ENCODE peak calls at places on chromosome 12, in nine cellular contexts. N is body of pancreas; Q is dorsolateral prefrontal cortex; X is esophagus squamous epithelium; I is CD4-positive, alpha-beta T cell; S is left lung; C is astrocyte; U is pancreas; Y is hepatocyte. W is an unnamed sample.

GRCh38 chr12:111806304-111806703 is 35.7 kb upstream of the MAPKAPK5 start:
- DNase-seq in C (no peak), U (no peak), I (no peak), X (no peak), N (no peak), Q (no peak), Y (no peak), S (no peak), W (no peak)

GRCh38 chr12:111887916-111888745 is 46.1 kb downstream of the MAPKAPK5 start:
- DNase-seq in Y (no peak), U (no peak), Q (no peak), C (no peak), X (no peak), S (no peak), N (no peak), I (no peak), W (no peak)

GRCh38 chr12:14249368-14249767 is 116.1 kb upstream of the ATF7IP start:
- DNase-seq in X (no peak), N (no peak), C (no peak), Q (no peak), Y (no peak), I (no peak), U (no peak), S (no peak), W (no peak)

GRCh38 chr12:131911851-131912525 is 17.1 kb upstream of the PUS1 start:
- DNase-seq in I (no peak), C (no peak), Y (no peak), X (no peak), N (peak; percentile 7), U (no peak), Q (no peak), S (peak; percentile 66), W (no peak)

GRCh38 chr12:58412466-58412865 is 471.1 kb downstream of the ATP23 start:
- DNase-seq in U (no peak), C (no peak), X (no peak), Q (no peak), N (no peak), S (no peak), Y (peak; percentile 30), I (no peak), W (no peak)

GRCh38 chr12:49983892-49984291 is 11.1 kb downstream of the AQP6 start:
- DNase-seq in Y (peak; percentile 78), Q (no peak), U (no peak), C (peak; percentile 81), X (no peak), I (no peak), N (no peak), S (no peak), W (no peak)

GRCh38 chr12:74337951-74338350 is 199.7 kb upstream of the ATXN7L3B start:
- DNase-seq in Y (no peak), C (peak; percentile 76), I (no peak), X (no peak), Q (no peak), S (no peak), N (no peak), U (no peak), W (no peak)

GRCh38 chr12:65778268-65779090 is 45.8 kb upstream of the HMGA2 start:
- DNase-seq in Y (no peak), X (no peak), N (no peak), I (no peak), U (no peak), S (no peak), Q (no peak), C (peak; percentile 77), W (no peak)

GRCh38 chr12:116924558-116925453 is 14.1 kb downstream of the FBXW8 start:
- DNase-seq in X (no peak), S (no peak), U (no peak), Q (no peak), N (no peak), Y (no peak), C (peak; percentile 88), I (peak; percentile 50), W (no peak)

GRCh38 chr12:102452605-102453004 is 27.8 kb downstream of the IGF1 start:
- DNase-seq in Q (no peak), U (no peak), N (no peak), Y (no peak), X (no peak), C (no peak), I (no peak), S (no peak), W (no peak)

GRCh38 chr12:63420206-63420644 is 248.1 kb downstream of the DPY19L2 start:
- DNase-seq in U (no peak), Q (no peak), X (no peak), C (peak; percentile 24), I (no peak), S (no peak), Y (peak; percentile 67), N (peak; percentile 45), W (no peak)

GRCh38 chr12:30537228-30537627 is 158.4 kb downstream of the IPO8 start:
- DNase-seq in N (no peak), Q (no peak), C (no peak), U (no peak), Y (no peak), I (no peak), X (no peak), S (no peak), W (no peak)

DNA sequence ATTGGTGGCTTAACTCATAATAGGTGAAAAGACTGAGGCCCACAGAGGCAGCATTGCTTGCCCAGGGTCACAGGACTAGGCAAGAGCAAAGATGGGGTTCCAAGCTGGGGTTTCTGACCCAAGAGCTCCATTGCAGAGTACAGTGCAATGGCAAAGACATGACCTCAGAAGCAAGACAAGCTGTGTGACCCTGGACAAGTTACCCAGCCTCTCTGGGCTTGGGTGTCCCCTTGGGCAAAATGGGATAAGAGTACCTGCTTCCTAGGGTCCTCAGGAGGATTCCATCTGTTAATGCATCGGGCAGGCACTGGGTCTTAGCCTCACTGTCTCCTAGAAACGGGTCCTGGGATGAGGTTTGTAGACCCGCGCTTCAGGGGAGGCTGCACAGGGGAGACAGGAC is 111.6 kb upstream of the NCOR2 start:
- DNase-seq in Q (no peak), I (no peak), C (no peak), X (no peak), Y (no peak), U (no peak), N (no peak), S (no peak), W (no peak)
- H3K27ac ChIP-seq in Q (peak overlapping the region; percentile 49), I (no peak overlapping the region), C (no peak overlapping the region), X (peak overlapping the region; percentile 4), Y (no peak overlapping the region), U (peak overlapping the region; percentile 15), N (peak overlapping the region; percentile 46), S (no peak overlapping the region), W (peak overlapping the region; percentile 73)

GRCh38 chr12:32051511-32052299 is 54.9 kb upstream of the BICD1 start:
- DNase-seq in C (peak; percentile 90), Y (peak; percentile 70), X (no peak), U (no peak), N (no peak), S (no peak), Q (no peak), I (no peak), W (no peak)

GRCh38 chr12:32048791-32049190 is 57.9 kb upstream of the BICD1 start:
- DNase-seq in I (no peak), X (no peak), Q (no peak), U (no peak), S (no peak), Y (no peak), C (no peak), N (no peak), W (no peak)

GRCh38 chr12:32047846-32048245 is 58.8 kb upstream of the BICD1 start:
- DNase-seq in S (no peak), N (no peak), X (no peak), Q (no peak), C (no peak), U (no peak), I (no peak), Y (no peak), W (no peak)

GRCh38 chr12:32052300-32052691 is 54.4 kb upstream of the BICD1 start:
- DNase-seq in S (no peak), Q (no peak), I (no peak), N (no peak), Y (no peak), C (no peak), X (no peak), U (no peak), W (no peak)

DNA sequence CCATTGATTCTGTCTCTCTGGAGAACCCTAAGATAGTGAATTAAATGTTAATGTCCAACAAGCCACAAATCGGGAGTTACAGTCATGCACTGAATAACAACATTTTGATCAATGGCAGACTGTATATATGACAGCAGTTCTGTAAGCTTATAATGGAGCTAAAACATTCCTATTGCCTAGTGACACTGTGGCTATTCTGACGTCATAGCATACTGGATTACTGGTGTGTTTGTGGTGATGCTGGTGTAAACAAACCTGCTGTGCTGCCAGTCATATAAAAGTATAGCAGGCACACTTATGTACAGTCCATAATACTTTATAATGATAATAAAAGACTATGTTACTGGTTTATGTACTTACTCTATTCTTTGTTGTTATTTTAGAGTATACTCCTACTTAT is 56.7 kb upstream of the BICD1 start:
- DNase-seq in Q (no peak), X (no peak), I (no peak), Y (no peak), U (no peak), N (no peak), C (no peak), S (no peak), W (no peak)
- H3K27ac ChIP-seq in Q (no peak overlapping the region), X (no peak overlapping the region), I (no peak overlapping the region), Y (no peak overlapping the region), U (no peak overlapping the region), N (no peak overlapping the region), C (no peak overlapping the region), S (no peak overlapping the region), W (no peak overlapping the region)

DNA sequence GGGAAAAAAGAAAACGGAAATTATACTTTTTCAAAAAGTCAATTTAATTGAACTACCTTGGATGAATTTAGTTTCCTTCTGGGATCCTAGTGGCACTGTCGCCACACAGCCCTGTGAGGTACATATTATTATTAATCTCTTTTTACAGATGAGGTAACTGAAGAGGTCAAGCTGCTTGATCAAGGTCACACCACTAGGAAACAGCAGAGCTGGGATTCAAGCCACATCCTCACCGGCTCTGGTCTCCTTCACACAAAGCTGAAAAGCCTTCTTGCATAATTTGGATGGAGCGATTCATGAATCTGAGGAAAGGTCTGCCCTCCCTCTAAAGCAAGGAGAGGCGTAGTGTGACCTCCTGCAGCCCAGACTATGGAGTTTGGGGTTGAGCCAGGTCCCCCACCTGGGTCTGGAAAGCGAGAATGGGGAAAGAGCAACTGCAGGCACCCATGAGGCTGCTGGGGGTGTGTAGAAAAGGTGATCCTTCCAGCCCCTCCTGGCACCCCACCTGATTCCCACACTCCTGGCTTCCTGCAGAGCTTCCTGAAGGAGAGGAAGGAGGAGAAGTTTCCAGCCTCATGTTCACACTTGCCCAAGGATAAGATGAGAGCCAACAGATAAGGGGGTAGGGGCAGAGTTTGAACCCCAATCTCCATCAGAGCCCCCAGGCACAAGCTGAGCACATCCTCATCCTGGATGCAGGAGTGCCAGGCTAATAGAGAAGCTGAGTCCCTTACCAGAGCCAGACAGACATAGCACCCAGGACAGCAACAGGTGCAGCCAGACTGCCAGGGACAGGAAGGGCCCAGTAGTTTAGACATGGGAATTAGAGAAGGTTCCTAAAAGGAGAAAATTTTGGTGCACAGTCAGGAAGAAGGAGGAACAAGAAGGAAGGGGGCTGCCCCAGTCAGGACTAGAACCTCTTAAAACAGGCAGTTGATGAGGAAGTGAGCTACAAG is 3.9 kb upstream of the KRT79 start:
- DNase-seq in I (no peak), N (no peak), U (no peak), S (no peak), Y (no peak), C (peak; percentile 48), Q (no peak), X (no peak), W (no peak)
- H3K27ac ChIP-seq in I (no peak overlapping the region), N (no peak overlapping the region), U (no peak overlapping the region), S (no peak overlapping the region), Y (no peak overlapping the region), C (peak overlapping the region; percentile 88), Q (no peak overlapping the region), X (peak overlapping the region; percentile 20), W (no peak overlapping the region)

GRCh38 chr12:54038760-54039414 is 6.0 kb downstream of the HOXC5 start:
- DNase-seq in Q (no peak), S (no peak), C (no peak), N (no peak), U (peak; percentile 47), X (no peak), I (no peak), Y (no peak), W (no peak)
- H3K27ac ChIP-seq in Q (no peak overlapping the region), S (no peak overlapping the region), C (no peak overlapping the region), N (no peak overlapping the region), U (no peak overlapping the region), X (peak overlapping the region; percentile 65), I (no peak overlapping the region), Y (no peak overlapping the region), W (no peak overlapping the region)

W was measured in substantia nigra.